ENCODE peak calls at places on chromosome 4, in five cellular contexts. R is activated naive CD4-positive, alpha-beta T cell treated with anti-CD3 and anti-CD28 coated beads, Interleukin-2, amount 50 U/mL, for 16 hours; X is GM04504; N is NCI-H1105 treated with DMSO at 0.1 percent for 48 hours; G is stimulated activated CD4-positive, alpha-beta T cell treated with anti-CD3 and anti-CD28 coated beads, Interleukin-12 subunit alpha, Interleukin-12 subunit beta, amount 100 ng/mL, for 48 hours. Y is an unnamed sample.

GRCh38 chr4:115315182-115315581 is 201.8 kb upstream of the NDST4 start:
- DNase-seq in R (no peak), X (no peak), N (no peak), G (no peak), Y (no peak)

GRCh38 chr4:22190855-22191254 is 242.3 kb upstream of the KCNIP4 start:
- DNase-seq in R (no peak), X (no peak), N (no peak), G (no peak), Y (no peak)

GRCh38 chr4:7993671-7994070 is 54.0 kb upstream of the AFAP1 start:
- DNase-seq in R (no peak), X (no peak), N (no peak), G (no peak), Y (no peak)

GRCh38 chr4:476501-476900 is 22.5 kb downstream of the ZNF721 start:
- DNase-seq in R (no peak), X (no peak), N (no peak), G (no peak), Y (no peak)

GRCh38 chr4:185464184-185464583 is 7.3 kb downstream of the CCDC110 start:
- DNase-seq in R (no peak), X (no peak), N (no peak), G (no peak), Y (no peak)

GRCh38 chr4:94454405-94454804 is 2.7 kb downstream of the PDLIM5 start:
- DNase-seq in R (no peak), X (no peak), N (no peak), G (no peak), Y (no peak)

GRCh38 chr4:122896270-122896669 is 26.1 kb downstream of the NUDT6 start:
- DNase-seq in R (no peak), X (no peak), N (no peak), G (no peak), Y (no peak)

GRCh38 chr4:158805628-158806471 is 37.0 kb downstream of the FNIP2 start:
- DNase-seq in R (no peak), X (no peak), N (no peak), G (no peak), Y (no peak)

GRCh38 chr4:1557221-1557597 is 126.9 kb downstream of the FAM53A start:
- DNase-seq in R (no peak), X (no peak), N (no peak), G (no peak), Y (no peak)

GRCh38 chr4:2416564-2417195 is 1.8 kb downstream of the ZFYVE28 start:
- DNase-seq in R (peak; percentile 32), X (no peak), N (no peak), G (no peak), Y (peak; percentile 68)

GRCh38 chr4:48360966-48361470 is 19.7 kb downstream of the SLAIN2 start:
- DNase-seq in R (no peak), X (no peak), N (no peak), G (no peak), Y (no peak)

GRCh38 chr4:1217366-1217765 is 31.6 kb downstream of the CTBP1 start:
- DNase-seq in R (no peak), X (no peak), N (no peak), G (no peak), Y (no peak)

GRCh38 chr4:95510145-95510544 is 38.6 kb downstream of the UNC5C start:
- DNase-seq in R (no peak), X (no peak), N (peak; percentile 7), G (no peak), Y (no peak)

GRCh38 chr4:24278693-24279092 is 305.7 kb downstream of the DHX15 start:
- DNase-seq in R (no peak), X (no peak), N (no peak), G (no peak), Y (no peak)

GRCh38 chr4:91990726-91991125 is 313.0 kb upstream of the GRID2 start:
- DNase-seq in R (no peak), X (no peak), N (no peak), G (no peak), Y (no peak)

GRCh38 chr4:181219783-181220416 is 1023.3 kb upstream of the TENM3 start:
- DNase-seq in R (no peak), X (no peak), N (no peak), G (no peak), Y (no peak)

GRCh38 chr4:157072002-157072401 is 3.9 kb upstream of the GLRB start:
- DNase-seq in R (no peak), X (no peak), N (no peak), G (no peak), Y (no peak)

GRCh38 chr4:153418114-153418513 is 48.0 kb upstream of the TMEM131L start:
- DNase-seq in R (no peak), X (no peak), N (no peak), G (no peak), Y (no peak)

GRCh38 chr4:91826186-91826585 is 477.6 kb upstream of the GRID2 start:
- DNase-seq in R (no peak), X (peak; percentile 7), N (no peak), G (no peak), Y (no peak)

GRCh38 chr4:48470135-48470534 is 13.0 kb upstream of the SLC10A4 start:
- DNase-seq in R (no peak), X (no peak), N (no peak), G (no peak), Y (no peak)

GRCh38 chr4:163111588-163111987 is 55.1 kb downstream of the NAF1 start:
- DNase-seq in R (no peak), X (no peak), N (no peak), G (no peak), Y (no peak)

GRCh38 chr4:80423553-80424224 is 88.2 kb downstream of the CFAP299 start:
- DNase-seq in R (no peak), X (peak; percentile 25), N (no peak), G (no peak), Y (no peak)

GRCh38 chr4:5870220-5870619 is 22.7 kb downstream of the CRMP1 start:
- DNase-seq in R (no peak), X (no peak), N (no peak), G (no peak), Y (no peak)

Y was measured in type B pancreatic cell.